ENCODE peak calls at places on chromosome 15, in nine cellular contexts. I is RWPE1; E is GM03348; N is substantia nigra; Q is activated CD8-positive, alpha-beta memory T cell treated with anti-CD3 and anti-CD28 coated beads for 4 hours; U is AG04450; V is ovary; M is hypothalamus; G is T-helper 1 cell. F is an unnamed sample.
A peak's percentile ranks its signal among the peaks of the same experiment; 100 is the strongest.

GRCh38 chr15:90291679-90292356 is 26.3 kb downstream of the NGRN start:
- DNase-seq in Q (no peak), V (no peak), G (no peak), U (no peak), E (no peak), I (peak; percentile 56), M (no peak), N (no peak), F (peak; percentile 74)

GRCh38 chr15:72183781-72184164 is 13.8 kb downstream of the GRAMD2A start:
- DNase-seq in V (no peak), G (no peak), E (no peak), U (no peak), M (no peak), N (no peak), Q (no peak), I (no peak), F (no peak)

GRCh38 chr15:52163321-52164190 is 27.6 kb downstream of the GNB5 start:
- DNase-seq in I (no peak), E (no peak), N (no peak), Q (no peak), G (no peak), V (no peak), M (no peak), U (no peak), F (no peak)

GRCh38 chr15:85865070-85865684 is 70.5 kb upstream of the KLHL25 start:
- DNase-seq in U (no peak), M (no peak), I (peak; percentile 75), G (no peak), V (no peak), Q (no peak), E (peak; percentile 64), N (peak; percentile 32), F (no peak)

GRCh38 chr15:96070636-96071035 is 259.9 kb upstream of the NR2F2 start:
- DNase-seq in I (no peak), V (no peak), E (peak; percentile 29), U (no peak), Q (no peak), N (no peak), G (no peak), M (no peak), F (no peak)

GRCh38 chr15:68498076-68498475 is 66.1 kb upstream of the ITGA11 start:
- DNase-seq in V (no peak), Q (no peak), U (no peak), N (no peak), G (no peak), E (no peak), I (no peak), M (no peak), F (no peak)

GRCh38 chr15:95304116-95304873 is 1026.2 kb upstream of the NR2F2 start:
- DNase-seq in M (no peak), I (no peak), U (peak; percentile 91), V (no peak), E (peak; percentile 15), N (no peak), G (no peak), Q (no peak), F (no peak)

GRCh38 chr15:92097473-92098178 is 244.1 kb downstream of the SLCO3A1 start:
- DNase-seq in M (no peak), U (peak; percentile 16), Q (no peak), E (peak; percentile 82), V (peak; percentile 37), I (peak; percentile 65), G (peak; percentile 15), N (peak; percentile 42), F (peak; percentile 85)

GRCh38 chr15:28082891-28083688 is 16.0 kb downstream of the OCA2 start:
- DNase-seq in Q (no peak), E (no peak), M (no peak), N (no peak), V (no peak), G (no peak), I (no peak), U (no peak), F (no peak)

GRCh38 chr15:70632981-70633380 is 130.4 kb downstream of the UACA start:
- DNase-seq in U (no peak), N (no peak), M (no peak), V (no peak), Q (no peak), G (no peak), E (no peak), I (no peak), F (no peak)

GRCh38 chr15:84699538-84700191 is 16.3 kb downstream of the SEC11A start:
- DNase-seq in Q (no peak), U (no peak), V (no peak), M (no peak), N (no peak), G (no peak), E (no peak), I (no peak), F (no peak)

GRCh38 chr15:76903251-76903681 is 1.9 kb downstream of the SCAPER start:
- DNase-seq in I (no peak), V (no peak), Q (no peak), E (peak; percentile 12), M (no peak), G (no peak), U (peak; percentile 26), N (no peak), F (peak; percentile 65)

GRCh38 chr15:76341366-76342045 is 4.9 kb downstream of the ISL2 start:
- DNase-seq in Q (no peak), U (no peak), I (no peak), E (no peak), M (no peak), G (no peak), V (no peak), N (no peak), F (peak; percentile 65)

GRCh38 chr15:46343527-46343926 is 708.7 kb downstream of the SQOR start:
- DNase-seq in M (no peak), V (no peak), I (no peak), U (no peak), E (no peak), Q (no peak), N (no peak), G (no peak), F (no peak)

GRCh38 chr15:51250217-51251011 is 88.0 kb downstream of the CYP19A1 start:
- DNase-seq in M (no peak), Q (no peak), U (no peak), N (no peak), V (no peak), E (no peak), I (no peak), G (no peak), F (no peak)

GRCh38 chr15:42510258-42511009 is 15.0 kb downstream of the SNAP23 start:
- DNase-seq in N (no peak), U (no peak), Q (no peak), V (no peak), E (no peak), G (no peak), M (no peak), I (peak; percentile 4), F (no peak)

GRCh38 chr15:43516801-43517353 is 531 bp upstream of the MAP1A start:
- DNase-seq in M (no peak), V (no peak), G (no peak), U (no peak), N (no peak), E (peak; percentile 53), I (no peak), Q (no peak), F (no peak)

GRCh38 chr15:64907991-64908390 is 3.7 kb upstream of the ANKDD1A start:
- DNase-seq in M (no peak), V (no peak), N (no peak), G (no peak), Q (no peak), U (no peak), I (no peak), E (no peak), F (no peak)

GRCh38 chr15:40893019-40893723 is 1.1 kb upstream of the VPS18 start:
- DNase-seq in G (no peak), M (no peak), V (peak; percentile 55), N (no peak), I (no peak), U (no peak), E (no peak), Q (no peak), F (peak; percentile 65)